ENCODE peak calls at places on chromosomes 12 and 14, in nine cellular contexts. T is psoas muscle; K is GM23338; H is stimulated activated naive CD8-positive, alpha-beta T cell treated with anti-CD3 and anti-CD28 coated beads, Interleukin-15, Interleukin-2, amounts not matched to agents 100 U/mL and 50 U/mL, for 24 hours; L is choroid plexus epithelial cell; I is WTC11; E is cardiac muscle cell; D is COR-L47; N is CMK. O is an unnamed sample.

GRCh38 chr12:47636908-47637780 is 68.7 kb downstream of the RPAP3 start:
- DNase-seq in T (peak; percentile 12), K (peak; percentile 94), H (peak; percentile 53), L (peak; percentile 45), I (peak; percentile 85), E (peak; percentile 26), D (peak; percentile 33), N (no peak), O (no peak)

GRCh38 chr12:68446896-68447806 is 115.0 kb upstream of the MDM1 start:
- DNase-seq in T (no peak), K (peak; percentile 79), H (no peak), L (peak; percentile 48), I (peak; percentile 25), E (peak; percentile 52), D (no peak), N (no peak), O (no peak)

GRCh38 chr14:30569216-30569902 is 10.4 kb downstream of the G2E3 start:
- DNase-seq in T (no peak), K (peak; percentile 36), H (no peak), L (no peak), I (no peak), E (peak; percentile 25), D (no peak), N (no peak), O (no peak)

GRCh38 chr12:130120012-130120805 is 42.1 kb upstream of the FZD10 start:
- DNase-seq in T (no peak), K (no peak), H (no peak), L (no peak), I (no peak), E (no peak), D (no peak), N (no peak), O (no peak)

GRCh38 chr14:67359319-67359774 is 257 bp downstream of the ATP6V1D start:
- DNase-seq in T (peak; percentile 34), K (peak; percentile 54), H (no peak), L (peak; percentile 57), I (peak; percentile 30), E (peak; percentile 63), D (no peak), N (no peak), O (no peak)

GRCh38 chr14:106586098-106586704 is 1059.8 kb downstream of the TMEM121 start:
- DNase-seq in T (no peak), K (peak; percentile 1), H (peak; percentile 82), L (no peak), I (no peak), E (no peak), D (no peak), N (no peak), O (peak; percentile 44)

GRCh38 chr14:94391284-94391914 is 3.0 kb upstream of the SERPINA1 start:
- DNase-seq in T (no peak), K (no peak), H (no peak), L (no peak), I (no peak), E (no peak), D (no peak), N (no peak), O (no peak)

GRCh38 chr14:53044486-53044885 is 93.6 kb upstream of the FERMT2 start:
- DNase-seq in T (no peak), K (no peak), H (no peak), L (peak; percentile 78), I (no peak), E (peak; percentile 63), D (no peak), N (no peak), O (no peak)

GRCh38 chr14:24094839-24095195 is 706 bp downstream of the PCK2 start:
- DNase-seq in T (no peak), K (peak; percentile 30), H (no peak), L (peak; percentile 23), I (no peak), E (peak; percentile 16), D (no peak), N (no peak), O (no peak)

GRCh38 chr14:75234173-75234855 is 44.3 kb upstream of the FOS start:
- DNase-seq in T (peak; percentile 37), K (no peak), H (no peak), L (peak; percentile 95), I (no peak), E (peak; percentile 94), D (no peak), N (no peak), O (no peak)

GRCh38 chr12:129193263-129193871 is 340.1 kb downstream of the GLT1D1 start:
- DNase-seq in T (no peak), K (peak; percentile 55), H (peak; percentile 26), L (peak; percentile 34), I (peak; percentile 32), E (no peak), D (no peak), N (peak; percentile 27), O (no peak)

GRCh38 chr12:3129301-3130052 is 52.3 kb downstream of the TSPAN9 start:
- DNase-seq in T (no peak), K (no peak), H (peak; percentile 35), L (peak; percentile 94), I (no peak), E (peak; percentile 84), D (no peak), N (peak; percentile 76), O (no peak)

GRCh38 chr14:76995279-76996035 is 33.1 kb downstream of the IRF2BPL start:
- DNase-seq in T (no peak), K (no peak), H (peak; percentile 52), L (no peak), I (no peak), E (no peak), D (no peak), N (no peak), O (no peak)

GRCh38 chr12:113825705-113826104 is 140.4 kb downstream of the RBM19 start:
- DNase-seq in T (no peak), K (peak; percentile 66), H (no peak), L (no peak), I (peak; percentile 37), E (no peak), D (no peak), N (no peak), O (no peak)

GRCh38 chr14:81341405-81342180 is 58.5 kb downstream of the STON2 start:
- DNase-seq in T (no peak), K (no peak), H (no peak), L (no peak), I (no peak), E (no peak), D (no peak), N (no peak), O (no peak)

GRCh38 chr14:59306775-59307174 is 118.3 kb downstream of the DAAM1 start:
- DNase-seq in T (no peak), K (no peak), H (no peak), L (peak; percentile 60), I (no peak), E (peak; percentile 49), D (no peak), N (no peak), O (no peak)

GRCh38 chr12:88693837-88694445 is 113.7 kb upstream of the KITLG start:
- DNase-seq in T (no peak), K (no peak), H (no peak), L (peak; percentile 26), I (no peak), E (no peak), D (no peak), N (no peak), O (no peak)

GRCh38 chr12:44154128-44154527 is 318.2 kb downstream of the TMEM117 start:
- DNase-seq in T (no peak), K (no peak), H (no peak), L (peak; percentile 4), I (no peak), E (peak; percentile 45), D (no peak), N (no peak), O (no peak)

GRCh38 chr14:59787045-59787674 is 83.4 kb downstream of the RTN1 start:
- DNase-seq in T (no peak), K (peak; percentile 31), H (no peak), L (peak; percentile 54), I (peak; percentile 12), E (no peak), D (no peak), N (no peak), O (no peak)

GRCh38 chr14:33848706-33849454 is 102.0 kb downstream of the EGLN3 start:
- DNase-seq in T (peak; percentile 32), K (peak; percentile 96), H (peak; percentile 26), L (peak; percentile 67), I (peak; percentile 90), E (peak; percentile 77), D (peak; percentile 71), N (peak; percentile 14), O (no peak)

GRCh38 chr12:33357181-33357580 is 82.4 kb downstream of the SYT10 start:
- DNase-seq in T (no peak), K (no peak), H (no peak), L (no peak), I (no peak), E (no peak), D (no peak), N (no peak), O (no peak)

GRCh38 chr12:54050479-54050805 is 3.2 kb upstream of the HOXC4 start:
- DNase-seq in T (no peak), K (no peak), H (no peak), L (no peak), I (no peak), E (no peak), D (no peak), N (no peak), O (no peak)

GRCh38 chr12:89707992-89708792 is 446 bp downstream of the ATP2B1 start:
- DNase-seq in T (peak; percentile 47), K (peak; percentile 54), H (peak; percentile 55), L (peak; percentile 35), I (peak; percentile 51), E (peak; percentile 27), D (no peak), N (no peak), O (peak; percentile 18)

GRCh38 chr12:52506858-52507715 is 13.1 kb downstream of the KRT5 start:
- DNase-seq in T (no peak), K (peak; percentile 80), H (no peak), L (peak; percentile 96), I (no peak), E (peak; percentile 93), D (peak; percentile 42), N (no peak), O (no peak)

GRCh38 chr14:75610839-75611238 is 32.4 kb downstream of the FLVCR2 start:
- DNase-seq in T (no peak), K (no peak), H (no peak), L (peak; percentile 84), I (no peak), E (peak; percentile 52), D (no peak), N (no peak), O (no peak)

GRCh38 chr12:126361804-126362203 is 1296.6 kb downstream of the AACS start:
- DNase-seq in T (no peak), K (no peak), H (no peak), L (no peak), I (no peak), E (no peak), D (no peak), N (no peak), O (no peak)

GRCh38 chr12:104938371-104938770 is 19.7 kb downstream of the SLC41A2 start:
- DNase-seq in T (no peak), K (no peak), H (no peak), L (peak; percentile 28), I (no peak), E (no peak), D (no peak), N (no peak), O (no peak)

GRCh38 chr14:52694761-52695480 is 437 bp downstream of the ERO1A start:
- DNase-seq in T (peak; percentile 27), K (peak; percentile 56), H (peak; percentile 60), L (peak; percentile 63), I (no peak), E (peak; percentile 41), D (no peak), N (no peak), O (peak; percentile 28)

O was measured in GM12892.